ENCODE peak calls at places on chromosomes 7 and 10, in seven cellular contexts. W is tibial artery, V is endothelial cell of umbilical vein, J is right cardiac atrium, P is HCT116, U is mammary epithelial cell, G is upper lobe of right lung. O is an unnamed sample.
A peak's percentile ranks its signal among the peaks of the same experiment; 100 is the strongest.

GRCh38 chr7:29877196-29877595 is 70.9 kb downstream of the WIPF3 start:
- DNase-seq in W (no peak), V (no peak), J (no peak), P (no peak), U (peak; percentile 62), G (no peak), O (no peak)

GRCh38 chr10:35223016-35223415 is 96.4 kb downstream of the CREM start:
- DNase-seq in W (no peak), V (no peak), J (no peak), P (no peak), U (no peak), G (no peak), O (no peak)

GRCh38 chr10:101538481-101538880 is 49.6 kb downstream of the POLL start:
- DNase-seq in W (no peak), V (no peak), J (no peak), P (no peak), U (no peak), G (no peak), O (no peak)

GRCh38 chr7:101608772-101609713 is 20.1 kb downstream of the MYL10 start:
- DNase-seq in W (no peak), V (no peak), J (no peak), P (no peak), U (peak; percentile 80), G (peak; percentile 84), O (peak; percentile 62)

GRCh38 chr7:81845628-81846259 is 75.9 kb upstream of the HGF start:
- DNase-seq in W (no peak), V (peak; percentile 4), J (no peak), P (no peak), U (no peak), G (no peak), O (no peak)

GRCh38 chr10:109062371-109062770 is 860.9 kb downstream of the XPNPEP1 start:
- DNase-seq in W (no peak), V (no peak), J (no peak), P (no peak), U (peak; percentile 34), G (no peak), O (no peak)

GRCh38 chr7:1671876-1672451 is 1.9 kb downstream of the ELFN1 start:
- DNase-seq in W (peak; percentile 10), V (no peak), J (no peak), P (no peak), U (no peak), G (peak; percentile 54), O (no peak)

GRCh38 chr10:48449501-48450232 is 143.2 kb downstream of the MAPK8 start:
- DNase-seq in W (peak; percentile 20), V (no peak), J (no peak), P (no peak), U (no peak), G (peak; percentile 53), O (no peak)

GRCh38 chr7:132997505-132997904 is 84.4 kb downstream of the CHCHD3 start:
- DNase-seq in W (no peak), V (no peak), J (no peak), P (no peak), U (no peak), G (no peak), O (no peak)

GRCh38 chr10:60536529-60537114 is 146.9 kb upstream of the ANK3 start:
- DNase-seq in W (no peak), V (no peak), J (no peak), P (peak; percentile 48), U (peak; percentile 78), G (no peak), O (peak; percentile 39)

GRCh38 chr7:140656548-140657515 is 15.9 kb upstream of the ADCK2 start:
- DNase-seq in W (peak; percentile 55), V (peak; percentile 43), J (no peak), P (no peak), U (peak; percentile 83), G (peak; percentile 74), O (peak; percentile 63)

GRCh38 chr10:70461397-70462348 is 16.9 kb upstream of the PALD1 start:
- DNase-seq in W (peak; percentile 54), V (peak; percentile 49), J (no peak), P (peak; percentile 67), U (peak; percentile 48), G (no peak), O (no peak)

GRCh38 chr7:45035909-45036308 is 35.9 kb downstream of the CCM2 start:
- DNase-seq in W (no peak), V (no peak), J (no peak), P (no peak), U (no peak), G (no peak), O (no peak)

GRCh38 chr7:143002856-143003255 is 24.1 kb downstream of the OR9A2 start:
- DNase-seq in W (no peak), V (no peak), J (no peak), P (no peak), U (no peak), G (no peak), O (no peak)

GRCh38 chr7:33339074-33339805 is 209.9 kb downstream of the BBS9 start:
- DNase-seq in W (no peak), V (peak; percentile 20), J (no peak), P (no peak), U (no peak), G (no peak), O (no peak)

GRCh38 chr10:122495406-122496340 is 34.3 kb downstream of the HTRA1 start:
- DNase-seq in W (peak; percentile 81), V (peak; percentile 72), J (peak; percentile 54), P (peak; percentile 21), U (no peak), G (peak; percentile 73), O (no peak)

GRCh38 chr10:134743-135600 is at the start of gene ZMYND11:
- DNase-seq in W (peak; percentile 67), V (peak; percentile 54), J (peak; percentile 73), P (no peak), U (peak; percentile 60), G (peak; percentile 89), O (no peak)

GRCh38 chr10:114957122-114957521 is 19.1 kb downstream of the TRUB1 start:
- DNase-seq in W (no peak), V (no peak), J (no peak), P (no peak), U (no peak), G (no peak), O (no peak)

GRCh38 chr10:126956712-126957108 is 51.5 kb downstream of the DOCK1 start:
- DNase-seq in W (no peak), V (no peak), J (no peak), P (no peak), U (no peak), G (no peak), O (no peak)

GRCh38 chr7:2353650-2354172 is 916 bp upstream of the EIF3B start:
- DNase-seq in W (peak; percentile 84), V (peak; percentile 91), J (peak; percentile 89), P (peak; percentile 83), U (peak; percentile 86), G (peak; percentile 96), O (peak; percentile 18)

GRCh38 chr10:19971343-19971742 is 155.1 kb downstream of the PLXDC2 start:
- DNase-seq in W (no peak), V (no peak), J (no peak), P (no peak), U (peak; percentile 27), G (no peak), O (no peak)
- H3K27ac ChIP-seq in W (no peak overlapping the region), V (no peak overlapping the region), J (no peak overlapping the region), P (no peak overlapping the region), U (peak overlapping the region; percentile 75), G (no peak overlapping the region), O (no peak overlapping the region)

GRCh38 chr10:74097776-74098175 is 52.9 kb downstream of the AP3M1 start:
- DNase-seq in W (no peak), V (no peak), J (no peak), P (no peak), U (no peak), G (no peak), O (no peak)

GRCh38 chr10:74093530-74094164 is 57.0 kb downstream of the AP3M1 start:
- DNase-seq in W (no peak), V (no peak), J (no peak), P (no peak), U (no peak), G (no peak), O (no peak)

GRCh38 chr10:74094231-74094630 is 56.4 kb downstream of the AP3M1 start:
- DNase-seq in W (no peak), V (no peak), J (no peak), P (no peak), U (no peak), G (no peak), O (no peak)

GRCh38 chr10:74096777-74097176 is 53.9 kb downstream of the AP3M1 start:
- DNase-seq in W (no peak), V (no peak), J (no peak), P (no peak), U (no peak), G (no peak), O (no peak)

GRCh38 chr10:74092372-74092771 is 58.3 kb downstream of the AP3M1 start:
- DNase-seq in W (no peak), V (no peak), J (no peak), P (no peak), U (no peak), G (no peak), O (no peak)
- H3K27ac ChIP-seq in W (no peak overlapping the region), V (no peak overlapping the region), J (no peak overlapping the region), P (no peak overlapping the region), U (no peak overlapping the region), G (no peak overlapping the region), O (no peak overlapping the region)

GRCh38 chr10:110843031-110843430 is 28.7 kb upstream of the PDCD4 start:
- DNase-seq in W (no peak), V (no peak), J (no peak), P (no peak), U (no peak), G (no peak), O (no peak)
- H3K27ac ChIP-seq in W (no peak overlapping the region), V (no peak overlapping the region), J (no peak overlapping the region), P (no peak overlapping the region), U (no peak overlapping the region), G (no peak overlapping the region), O (no peak overlapping the region)

GRCh38 chr10:130555411-130555750 is 419.2 kb downstream of the GLRX3 start:
- DNase-seq in W (no peak), V (no peak), J (no peak), P (no peak), U (no peak), G (no peak), O (no peak)

GRCh38 chr10:130553846-130554245 is 417.7 kb downstream of the GLRX3 start:
- DNase-seq in W (no peak), V (no peak), J (no peak), P (no peak), U (no peak), G (no peak), O (no peak)

GRCh38 chr10:130551676-130552075 is 415.5 kb downstream of the GLRX3 start:
- DNase-seq in W (no peak), V (no peak), J (no peak), P (no peak), U (no peak), G (peak; percentile 40), O (no peak)

GRCh38 chr10:130557181-130557580 is 421.0 kb downstream of the GLRX3 start:
- DNase-seq in W (no peak), V (no peak), J (no peak), P (no peak), U (no peak), G (no peak), O (no peak)

GRCh38 chr10:130554701-130555410 is 418.7 kb downstream of the GLRX3 start:
- DNase-seq in W (no peak), V (no peak), J (no peak), P (no peak), U (no peak), G (peak; percentile 51), O (no peak)
- H3K27ac ChIP-seq in W (no peak overlapping the region), V (no peak overlapping the region), J (no peak overlapping the region), P (no peak overlapping the region), U (no peak overlapping the region), G (no peak overlapping the region), O (no peak overlapping the region)